ENCODE peak calls at places on chromosomes 5 and 9, in four cellular contexts. C is hepatocyte; Z is SHP77 treated with DMSO at 0.1 percent for 48 hours; K is stimulated activated CD8-positive, alpha-beta memory T cell treated with anti-CD3 and anti-CD28 coated beads, Interleukin-15, amount 100 ng/mL, for 48 hours. A is an unnamed sample.

GRCh38 chr9:19665146-19665863 is 123.5 kb downstream of the SLC24A2 start:
- DNase-seq in K (peak), C (no peak), Z (no peak), A (no peak)

GRCh38 chr9:128254362-128254761 is 21.4 kb downstream of the GOLGA2 start:
- DNase-seq in K (no peak), Z (no peak), C (no peak), A (no peak)

GRCh38 chr9:125835655-125836054 is 88.5 kb downstream of the PBX3 start:
- DNase-seq in C (no peak), Z (no peak), K (no peak), A (no peak)

GRCh38 chr9:137028013-137028280 is at the start of gene ABCA2:
- DNase-seq in K (no peak), C (no peak), Z (no peak), A (no peak)

GRCh38 chr5:140558542-140558941 is 1.3 kb upstream of the SRA1 start:
- DNase-seq in Z (no peak), C (no peak), K (no peak), A (no peak)

GRCh38 chr9:89891221-89892052 is 286.6 kb downstream of the GADD45G start:
- DNase-seq in Z (no peak), C (no peak), K (no peak), A (no peak)

GRCh38 chr5:42807722-42808447 is 3.8 kb downstream of the SELENOP start:
- DNase-seq in Z (no peak), C (peak), K (no peak), A (no peak)

GRCh38 chr9:82363666-82364065 is 375.1 kb downstream of the SPATA31D1 start:
- DNase-seq in Z (no peak), K (no peak), C (no peak), A (no peak)